ENCODE peak calls at places on chromosomes 2 and 18, in eight cellular contexts. Z is AG08396, D is NCI-H774, M is GOT3, H is HFFc6, S is ecto neural progenitor cell, E is chondrocyte, P is ELR. I is an unnamed sample.
A peak's percentile ranks its signal among the peaks of the same experiment; 100 is the strongest.

GRCh38 chr2:197383825-197384224 is 51.0 kb downstream of the SF3B1 start:
- DNase-seq in Z (no peak), D (no peak), M (no peak), H (no peak), S (no peak), E (no peak), P (no peak), I (no peak)

GRCh38 chr2:131011481-131011880 is 81.8 kb downstream of the FAM168B start:
- DNase-seq in Z (no peak), D (no peak), M (no peak), H (no peak), S (no peak), E (no peak), P (no peak), I (no peak)

GRCh38 chr2:37768491-37768925 is 97.1 kb upstream of the CDC42EP3 start:
- DNase-seq in Z (peak; percentile 73), D (no peak), M (no peak), H (peak; percentile 93), S (no peak), E (no peak), P (peak; percentile 95), I (no peak)

GRCh38 chr2:204150695-204151240 is 214.2 kb downstream of the ICOS start:
- DNase-seq in Z (no peak), D (no peak), M (no peak), H (no peak), S (no peak), E (no peak), P (no peak), I (no peak)

GRCh38 chr18:25005602-25006375 is 346.2 kb downstream of the ZNF521 start:
- DNase-seq in Z (no peak), D (no peak), M (no peak), H (no peak), S (no peak), E (no peak), P (no peak), I (no peak)

GRCh38 chr2:159807183-159808037 is 9.4 kb upstream of the CD302 start:
- DNase-seq in Z (peak; percentile 62), D (no peak), M (no peak), H (peak; percentile 39), S (no peak), E (no peak), P (peak; percentile 75), I (peak; percentile 29)

GRCh38 chr2:200040831-200041230 is 85.4 kb downstream of the MAIP1 start:
- DNase-seq in Z (no peak), D (no peak), M (no peak), H (no peak), S (no peak), E (no peak), P (no peak), I (no peak)

GRCh38 chr18:79493211-79493800 is 97.6 kb downstream of the NFATC1 start:
- DNase-seq in Z (no peak), D (no peak), M (no peak), H (no peak), S (no peak), E (peak; percentile 87), P (no peak), I (no peak)

GRCh38 chr2:40315684-40316083 is 136.2 kb downstream of the SLC8A1 start:
- DNase-seq in Z (no peak), D (no peak), M (no peak), H (peak; percentile 62), S (no peak), E (no peak), P (peak; percentile 45), I (no peak)

GRCh38 chr2:134518101-134518500 is 200.7 kb downstream of the TMEM163 start:
- DNase-seq in Z (no peak), D (no peak), M (no peak), H (no peak), S (no peak), E (no peak), P (no peak), I (no peak)